ENCODE peak calls at places on chromosome 9, in eight cellular contexts. W is epithelial cell of proximal tubule, B is body of pancreas, A is A549, Z is sigmoid colon, I is K562, H is WERI-Rb-1, E is lung. M is an unnamed sample.

GRCh38 chr9:74958587-74958986 is 5.9 kb upstream of the C9orf40 start:
- DNase-seq in W (no peak), B (no peak), A (no peak), Z (no peak), I (no peak), H (no peak), E (no peak), M (no peak)

GRCh38 chr9:68775003-68775730 is 70.1 kb downstream of the PIP5K1B start:
- DNase-seq in W (no peak), B (no peak), A (no peak), Z (no peak), I (peak; percentile 25), H (no peak), E (no peak), M (no peak)

GRCh38 chr9:137833721-137834613 is 43.6 kb upstream of the CACNA1B start:
- DNase-seq in W (no peak), B (no peak), A (no peak), Z (peak; percentile 63), I (no peak), H (no peak), E (no peak), M (no peak)

GRCh38 chr9:131503626-131504465 is 1.1 kb downstream of the POMT1 start:
- DNase-seq in W (no peak), B (no peak), A (peak; percentile 18), Z (no peak), I (peak; percentile 60), H (peak; percentile 66), E (no peak), M (no peak)

GRCh38 chr9:121023064-121023463 is 27.0 kb downstream of the C5 start:
- DNase-seq in W (no peak), B (no peak), A (peak; percentile 27), Z (no peak), I (no peak), H (peak; percentile 22), E (no peak), M (peak; percentile 20)

GRCh38 chr9:91089405-91090131 is 272.1 kb downstream of the AUH start:
- DNase-seq in W (no peak), B (peak; percentile 36), A (no peak), Z (peak; percentile 74), I (peak; percentile 35), H (peak; percentile 25), E (no peak), M (peak; percentile 61)

GRCh38 chr9:94675008-94675841 is 35.9 kb upstream of the FBP1 start:
- DNase-seq in W (no peak), B (no peak), A (no peak), Z (no peak), I (no peak), H (no peak), E (no peak), M (no peak)

GRCh38 chr9:94867281-94867841 is 140.9 kb downstream of the AOPEP start:
- DNase-seq in W (peak; percentile 83), B (peak; percentile 83), A (peak; percentile 87), Z (peak; percentile 86), I (peak; percentile 78), H (no peak), E (peak; percentile 59), M (no peak)

GRCh38 chr9:69193685-69194032 is 19.6 kb downstream of the TJP2 start:
- DNase-seq in W (no peak), B (no peak), A (no peak), Z (no peak), I (peak; percentile 44), H (peak; percentile 11), E (no peak), M (peak; percentile 53)

GRCh38 chr9:35272989-35273388 is 111.2 kb downstream of the UNC13B start:
- DNase-seq in W (no peak), B (no peak), A (no peak), Z (no peak), I (no peak), H (no peak), E (no peak), M (no peak)

GRCh38 chr9:88302579-88303324 is 85.5 kb upstream of the SPIN1 start:
- DNase-seq in W (no peak), B (no peak), A (no peak), Z (no peak), I (no peak), H (no peak), E (no peak), M (no peak)

GRCh38 chr9:34675048-34675714 is 12.7 kb upstream of the CCL27 start:
- DNase-seq in W (no peak), B (peak; percentile 56), A (peak; percentile 84), Z (no peak), I (peak; percentile 85), H (peak; percentile 90), E (peak; percentile 46), M (peak; percentile 69)

GRCh38 chr9:100087218-100087617 is 11.6 kb downstream of the ERP44 start:
- DNase-seq in W (no peak), B (no peak), A (no peak), Z (no peak), I (no peak), H (no peak), E (no peak), M (peak; percentile 64)

GRCh38 chr9:90795879-90796317 is 5.7 kb upstream of the SYK start:
- DNase-seq in W (no peak), B (no peak), A (no peak), Z (no peak), I (no peak), H (no peak), E (no peak), M (peak; percentile 60)

GRCh38 chr9:133429216-133429613 is 7.0 kb downstream of the ADAMTS13 start:
- DNase-seq in W (no peak), B (no peak), A (no peak), Z (no peak), I (no peak), H (no peak), E (no peak), M (no peak)
- H3K4me3 ChIP-seq in W (no peak overlapping the region), B (no peak overlapping the region), A (peak overlapping the region; percentile 46), Z (no peak overlapping the region), I (no peak overlapping the region), H (no peak overlapping the region), E (no peak overlapping the region), M (no peak overlapping the region)

GRCh38 chr9:25350011-25350410 is 328.2 kb downstream of the TUSC1 start:
- DNase-seq in W (no peak), B (no peak), A (no peak), Z (no peak), I (no peak), H (no peak), E (no peak), M (peak; percentile 21)
- TF ChIP-seq CTCF in W (no peak), B (no peak), A (no peak), Z (no peak), I (no peak), H (no peak), E (no peak), M (peak; percentile 64)

DNA sequence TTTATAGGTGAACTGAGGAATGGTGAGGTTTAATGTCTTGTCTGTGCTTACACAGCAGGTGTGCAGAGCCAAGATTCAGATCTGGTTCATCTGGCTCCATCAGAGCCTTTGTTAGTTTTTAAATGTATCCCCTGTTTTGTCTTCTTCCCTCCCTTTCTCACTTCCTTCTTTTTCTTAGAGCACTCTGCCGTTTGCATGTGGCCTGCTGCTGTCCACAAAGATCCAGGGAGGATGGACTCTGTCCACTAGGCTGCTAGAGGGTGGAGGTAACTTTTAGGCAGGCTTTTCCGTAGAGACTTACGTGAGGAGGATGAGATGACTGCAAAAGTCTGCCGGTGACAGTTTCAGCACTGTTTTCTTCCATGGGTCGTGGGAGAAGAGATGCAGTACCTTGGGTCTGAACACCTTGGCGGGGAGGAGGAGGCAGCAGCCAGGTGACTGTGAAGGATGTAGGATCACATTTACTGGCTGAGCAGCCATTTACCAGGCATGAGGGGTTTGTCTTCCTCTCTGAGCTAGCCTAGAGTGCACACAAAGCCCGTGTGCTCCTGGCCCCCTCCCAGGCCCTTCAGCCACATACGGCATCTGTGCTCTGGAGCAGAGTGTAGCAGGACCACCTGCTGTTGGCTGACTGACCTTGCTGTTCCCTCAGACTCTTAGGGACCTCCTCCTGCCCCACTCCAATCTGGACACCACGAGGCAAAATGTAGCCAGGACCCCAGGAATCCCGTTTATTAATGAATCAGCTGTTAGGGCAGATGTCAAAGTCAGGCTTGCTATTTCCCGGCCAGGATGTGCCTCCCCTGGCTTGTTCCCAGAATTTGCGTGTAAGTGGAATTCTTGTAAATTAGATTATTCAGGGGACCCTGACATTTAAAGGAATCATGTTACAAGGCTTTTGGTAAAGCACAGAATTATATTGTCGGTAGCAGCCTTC is 1.9 kb downstream of the NTMT1 start:
- DNase-seq in W (no peak), B (no peak), A (no peak), Z (no peak), I (no peak), H (no peak), E (no peak), M (no peak)
- H3K4me3 ChIP-seq in W (peak overlapping the region; percentile 99), B (no peak overlapping the region), A (peak overlapping the region; percentile 69), Z (peak overlapping the region; percentile 71), I (peak overlapping the region; percentile 67), H (no peak overlapping the region), E (no peak overlapping the region), M (peak overlapping the region; percentile 92)

DNA sequence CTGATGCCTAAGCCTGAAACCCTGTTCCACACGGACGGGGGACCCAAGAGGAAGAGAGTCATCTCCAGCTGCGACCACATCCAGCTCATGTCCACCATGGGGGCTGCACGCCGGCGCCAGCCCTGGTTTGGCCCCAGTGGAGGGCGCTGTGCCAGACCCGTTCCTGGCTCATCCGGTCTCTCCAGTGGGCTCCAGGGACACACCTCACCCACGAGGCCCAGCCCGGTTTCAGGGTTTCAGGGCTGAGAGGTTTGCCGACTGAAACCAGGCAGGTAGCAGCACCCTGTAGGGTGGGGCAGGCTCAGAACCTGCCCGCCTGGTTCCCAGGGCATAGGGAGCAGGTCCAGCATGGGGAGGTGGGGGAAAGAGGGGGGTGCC is 71.4 kb upstream of the STXBP1 start:
- DNase-seq in W (no peak), B (peak; percentile 74), A (no peak), Z (no peak), I (no peak), H (no peak), E (peak; percentile 48), M (no peak)
- TF ChIP-seq CTCF in W (peak; percentile 6), B (no peak), A (no peak), Z (no peak), I (no peak), H (peak; percentile 56), E (no peak), M (peak; percentile 21)

DNA sequence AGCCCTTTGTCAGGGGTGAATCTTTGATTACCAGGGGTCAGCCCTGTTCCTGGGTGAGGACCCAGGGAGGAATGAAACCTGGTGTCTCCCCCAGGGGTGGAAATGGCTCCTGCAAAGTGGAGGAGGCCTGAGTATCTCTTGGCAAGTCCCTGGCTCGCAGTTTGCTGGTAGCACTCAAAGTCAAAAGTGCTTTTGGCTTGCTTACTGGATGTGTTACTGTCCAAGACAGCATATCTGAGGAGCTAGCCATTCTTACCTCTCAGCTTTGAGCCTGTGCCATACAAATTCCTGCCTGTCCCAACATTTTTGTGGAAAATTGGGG is 9.9 kb downstream of the ZNF618 start:
- DNase-seq in W (no peak), B (no peak), A (no peak), Z (no peak), I (no peak), H (no peak), E (no peak), M (no peak)
- H3K4me3 ChIP-seq in W (peak overlapping the region; percentile 11), B (no peak overlapping the region), A (no peak overlapping the region), Z (peak overlapping the region; percentile 37), I (no peak overlapping the region), H (no peak overlapping the region), E (no peak overlapping the region), M (no peak overlapping the region)

GRCh38 chr9:18791074-18791473 is 241.9 kb downstream of the SAXO1 start:
- DNase-seq in W (no peak), B (no peak), A (no peak), Z (no peak), I (peak; percentile 56), H (peak; percentile 77), E (no peak), M (peak; percentile 15)
- TF ChIP-seq CTCF in W (peak; percentile 69), B (no peak), A (peak; percentile 41), Z (no peak), I (peak; percentile 52), H (peak; percentile 65), E (no peak), M (peak; percentile 74)